ENCODE peak calls at places on chromosomes 4 and X, in ten cellular contexts. One of them, this sample, is unnamed.

GRCh38 chr4:156568479-156568878 is 403.1 kb downstream of the PDGFC start:
- DNase-seq in fibroblast of pulmonary artery: no peak
- DNase-seq in ovary: no peak
- DNase-seq in right lobe of liver: no peak
- DNase-seq in epithelial cell of esophagus: no peak
- DNase-seq in CD4-positive, alpha-beta T cell: no peak
- DNase-seq in mesothelial cell of epicardium: no peak
- DNase-seq in colonic mucosa: no peak
- DNase-seq in tibial artery: no peak
- DNase-seq in fibroblast of the aortic adventitia: no peak
- DNase-seq in this sample: no peak

GRCh38 chr4:82519072-82519471 is 42.7 kb downstream of the TMEM150C start:
- DNase-seq in CD4-positive, alpha-beta T cell: no peak
- DNase-seq in fibroblast of pulmonary artery: peak; percentile 39
- DNase-seq in ovary: no peak
- DNase-seq in mesothelial cell of epicardium: no peak
- DNase-seq in tibial artery: no peak
- DNase-seq in right lobe of liver: no peak
- DNase-seq in colonic mucosa: no peak
- DNase-seq in epithelial cell of esophagus: peak; percentile 15
- DNase-seq in fibroblast of the aortic adventitia: peak; percentile 71
- DNase-seq in this sample: no peak

GRCh38 chrX:33190016-33190415 is 21.3 kb downstream of the DMD start:
- DNase-seq in epithelial cell of esophagus: no peak
- DNase-seq in fibroblast of pulmonary artery: peak; percentile 60
- DNase-seq in mesothelial cell of epicardium: no peak
- DNase-seq in CD4-positive, alpha-beta T cell: no peak
- DNase-seq in colonic mucosa: no peak
- DNase-seq in right lobe of liver: no peak
- DNase-seq in tibial artery: no peak
- DNase-seq in fibroblast of the aortic adventitia: peak; percentile 44
- DNase-seq in ovary: no peak
- DNase-seq in this sample: no peak

GRCh38 chr4:1512738-1513660 is 106.8 kb upstream of the NKX1-1 start:
- DNase-seq in fibroblast of the aortic adventitia: no peak
- DNase-seq in fibroblast of pulmonary artery: peak; percentile 14
- DNase-seq in epithelial cell of esophagus: no peak
- DNase-seq in tibial artery: no peak
- DNase-seq in colonic mucosa: peak; percentile 28
- DNase-seq in mesothelial cell of epicardium: peak; percentile 80
- DNase-seq in right lobe of liver: peak; percentile 55
- DNase-seq in CD4-positive, alpha-beta T cell: peak; percentile 16
- DNase-seq in ovary: peak; percentile 56
- DNase-seq in this sample: no peak

GRCh38 chrX:138921031-138921430 is 209.5 kb upstream of the FGF13 start:
- DNase-seq in CD4-positive, alpha-beta T cell: no peak
- DNase-seq in fibroblast of pulmonary artery: no peak
- DNase-seq in mesothelial cell of epicardium: no peak
- DNase-seq in right lobe of liver: no peak
- DNase-seq in fibroblast of the aortic adventitia: no peak
- DNase-seq in tibial artery: no peak
- DNase-seq in epithelial cell of esophagus: no peak
- DNase-seq in colonic mucosa: no peak
- DNase-seq in ovary: no peak
- DNase-seq in this sample: no peak

GRCh38 chr4:111639876-111640275 is 505.4 kb upstream of the FAM241A start:
- DNase-seq in epithelial cell of esophagus: peak; percentile 78
- DNase-seq in fibroblast of the aortic adventitia: peak; percentile 25
- DNase-seq in tibial artery: no peak
- DNase-seq in right lobe of liver: no peak
- DNase-seq in ovary: no peak
- DNase-seq in colonic mucosa: no peak
- DNase-seq in CD4-positive, alpha-beta T cell: no peak
- DNase-seq in mesothelial cell of epicardium: no peak
- DNase-seq in fibroblast of pulmonary artery: peak; percentile 10
- DNase-seq in this sample: no peak

GRCh38 chr4:177403746-177404145 is 38.5 kb downstream of the AGA start:
- DNase-seq in mesothelial cell of epicardium: no peak
- DNase-seq in fibroblast of pulmonary artery: no peak
- DNase-seq in fibroblast of the aortic adventitia: peak; percentile 10
- DNase-seq in tibial artery: no peak
- DNase-seq in ovary: no peak
- DNase-seq in colonic mucosa: no peak
- DNase-seq in CD4-positive, alpha-beta T cell: no peak
- DNase-seq in right lobe of liver: no peak
- DNase-seq in epithelial cell of esophagus: no peak
- DNase-seq in this sample: no peak

GRCh38 chrX:1336331-1337143 is at the start of gene IL3RA:
- DNase-seq in CD4-positive, alpha-beta T cell: no peak
- DNase-seq in fibroblast of pulmonary artery: peak; percentile 29
- DNase-seq in fibroblast of the aortic adventitia: no peak
- DNase-seq in ovary: peak; percentile 44
- DNase-seq in colonic mucosa: peak; percentile 40
- DNase-seq in epithelial cell of esophagus: no peak
- DNase-seq in tibial artery: peak; percentile 73
- DNase-seq in mesothelial cell of epicardium: no peak
- DNase-seq in right lobe of liver: peak; percentile 52
- DNase-seq in this sample: no peak

GRCh38 chr4:993111-994029 is at the start of gene SLC26A1:
- DNase-seq in fibroblast of the aortic adventitia: no peak
- DNase-seq in ovary: peak; percentile 39
- DNase-seq in fibroblast of pulmonary artery: no peak
- DNase-seq in colonic mucosa: peak; percentile 68
- DNase-seq in right lobe of liver: peak; percentile 83
- DNase-seq in tibial artery: no peak
- DNase-seq in mesothelial cell of epicardium: no peak
- DNase-seq in epithelial cell of esophagus: no peak
- DNase-seq in CD4-positive, alpha-beta T cell: no peak
- DNase-seq in this sample: no peak

GRCh38 chrX:7132335-7133035 is 15.0 kb upstream of the STS start:
- DNase-seq in CD4-positive, alpha-beta T cell: no peak
- DNase-seq in mesothelial cell of epicardium: peak; percentile 62
- DNase-seq in colonic mucosa: peak; percentile 93
- DNase-seq in tibial artery: no peak
- DNase-seq in fibroblast of the aortic adventitia: peak; percentile 88
- DNase-seq in right lobe of liver: peak; percentile 48
- DNase-seq in epithelial cell of esophagus: peak; percentile 90
- DNase-seq in ovary: no peak
- DNase-seq in fibroblast of pulmonary artery: peak; percentile 72
- DNase-seq in this sample: no peak

GRCh38 chr4:66565796-66566195 is 895.5 kb upstream of the EPHA5 start:
- DNase-seq in epithelial cell of esophagus: peak; percentile 5
- DNase-seq in colonic mucosa: no peak
- DNase-seq in ovary: no peak
- DNase-seq in tibial artery: no peak
- DNase-seq in fibroblast of pulmonary artery: peak; percentile 50
- DNase-seq in mesothelial cell of epicardium: no peak
- DNase-seq in CD4-positive, alpha-beta T cell: no peak
- DNase-seq in right lobe of liver: no peak
- DNase-seq in fibroblast of the aortic adventitia: peak; percentile 83
- DNase-seq in this sample: no peak

DNA sequence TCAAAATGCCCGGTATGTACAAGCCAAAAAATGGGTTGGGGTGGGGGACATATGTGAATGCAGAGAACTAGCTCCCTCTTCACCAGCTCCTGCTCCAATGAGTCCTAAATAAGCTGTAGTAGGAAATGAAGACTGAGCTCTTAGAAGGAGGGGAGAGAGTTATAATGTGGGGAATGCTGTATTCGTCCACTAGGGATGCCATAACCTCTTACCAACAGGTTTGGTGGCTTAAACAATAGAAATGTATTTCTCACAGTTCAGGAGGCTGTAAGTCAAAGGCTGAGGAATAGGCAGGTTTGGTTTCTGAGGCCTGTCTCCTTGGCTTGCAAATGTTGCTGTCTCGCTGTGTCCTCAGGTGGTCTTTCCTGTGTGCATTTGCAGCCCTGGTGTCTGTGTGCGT is 4.4 kb upstream of the INPP4B start:
- DNase-seq in fibroblast of pulmonary artery: peak; percentile 14
- DNase-seq in epithelial cell of esophagus: peak; percentile 26
- DNase-seq in CD4-positive, alpha-beta T cell: no peak
- DNase-seq in tibial artery: no peak
- DNase-seq in ovary: no peak
- DNase-seq in mesothelial cell of epicardium: no peak
- DNase-seq in fibroblast of the aortic adventitia: peak; percentile 14
- DNase-seq in right lobe of liver: no peak
- DNase-seq in colonic mucosa: no peak
- DNase-seq in this sample: no peak
- TF ChIP-seq CTCF in fibroblast of pulmonary artery: peak; percentile 46
- TF ChIP-seq CTCF in epithelial cell of esophagus: peak; percentile 42
- TF ChIP-seq CTCF in CD4-positive, alpha-beta T cell: no peak
- TF ChIP-seq CTCF in tibial artery: peak; percentile 6
- TF ChIP-seq CTCF in ovary: no peak
- TF ChIP-seq CTCF in mesothelial cell of epicardium: no peak
- TF ChIP-seq CTCF in fibroblast of the aortic adventitia: peak; percentile 62
- TF ChIP-seq CTCF in right lobe of liver: no peak
- TF ChIP-seq CTCF in colonic mucosa: no peak
- TF ChIP-seq CTCF in this sample: peak; percentile 59

GRCh38 chr4:173281420-173282333 is 52.5 kb downstream of the HMGB2 start:
- DNase-seq in fibroblast of pulmonary artery: no peak
- DNase-seq in colonic mucosa: no peak
- DNase-seq in CD4-positive, alpha-beta T cell: no peak
- DNase-seq in tibial artery: no peak
- DNase-seq in fibroblast of the aortic adventitia: no peak
- DNase-seq in ovary: no peak
- DNase-seq in epithelial cell of esophagus: no peak
- DNase-seq in right lobe of liver: no peak
- DNase-seq in mesothelial cell of epicardium: no peak
- DNase-seq in this sample: no peak

GRCh38 chr4:173284463-173284862 is 49.7 kb downstream of the HMGB2 start:
- DNase-seq in CD4-positive, alpha-beta T cell: no peak
- DNase-seq in fibroblast of the aortic adventitia: no peak
- DNase-seq in fibroblast of pulmonary artery: no peak
- DNase-seq in colonic mucosa: no peak
- DNase-seq in epithelial cell of esophagus: no peak
- DNase-seq in right lobe of liver: no peak
- DNase-seq in tibial artery: no peak
- DNase-seq in ovary: no peak
- DNase-seq in mesothelial cell of epicardium: no peak
- DNase-seq in this sample: no peak

GRCh38 chr4:173277340-173277739 is 56.8 kb downstream of the HMGB2 start:
- DNase-seq in mesothelial cell of epicardium: no peak
- DNase-seq in fibroblast of the aortic adventitia: no peak
- DNase-seq in CD4-positive, alpha-beta T cell: no peak
- DNase-seq in colonic mucosa: no peak
- DNase-seq in tibial artery: no peak
- DNase-seq in fibroblast of pulmonary artery: no peak
- DNase-seq in epithelial cell of esophagus: no peak
- DNase-seq in right lobe of liver: no peak
- DNase-seq in ovary: no peak
- DNase-seq in this sample: no peak

GRCh38 chr4:173275150-173275549 is 59.0 kb downstream of the HMGB2 start:
- DNase-seq in tibial artery: no peak
- DNase-seq in epithelial cell of esophagus: no peak
- DNase-seq in fibroblast of pulmonary artery: no peak
- DNase-seq in CD4-positive, alpha-beta T cell: no peak
- DNase-seq in mesothelial cell of epicardium: no peak
- DNase-seq in colonic mucosa: no peak
- DNase-seq in fibroblast of the aortic adventitia: no peak
- DNase-seq in ovary: no peak
- DNase-seq in right lobe of liver: no peak
- DNase-seq in this sample: no peak

DNA sequence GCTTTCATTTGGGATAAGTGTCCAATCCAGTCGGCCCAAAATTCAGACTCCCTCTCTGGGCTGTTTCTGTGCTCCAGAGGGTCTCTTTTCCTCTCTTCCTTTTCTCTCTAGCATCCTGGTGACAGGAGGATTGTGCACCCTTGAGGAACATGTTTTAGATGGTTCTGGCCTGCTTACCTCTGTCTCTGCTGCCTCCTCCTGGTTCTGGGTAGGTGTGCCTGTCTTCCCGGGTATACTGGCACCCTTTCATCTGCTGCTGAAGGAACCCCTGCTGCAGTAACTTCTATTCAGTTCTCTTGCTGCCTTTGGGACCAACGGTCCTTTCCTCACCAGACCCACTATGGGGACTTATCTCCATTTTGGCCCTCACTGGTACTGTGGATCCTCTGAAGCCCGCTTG is 53.2 kb downstream of the HMGB2 start:
- DNase-seq in right lobe of liver: no peak
- DNase-seq in CD4-positive, alpha-beta T cell: no peak
- DNase-seq in mesothelial cell of epicardium: no peak
- DNase-seq in ovary: no peak
- DNase-seq in colonic mucosa: no peak
- DNase-seq in epithelial cell of esophagus: no peak
- DNase-seq in fibroblast of pulmonary artery: no peak
- DNase-seq in tibial artery: no peak
- DNase-seq in fibroblast of the aortic adventitia: no peak
- DNase-seq in this sample: no peak
- TF ChIP-seq CTCF in right lobe of liver: no peak
- TF ChIP-seq CTCF in CD4-positive, alpha-beta T cell: no peak
- TF ChIP-seq CTCF in mesothelial cell of epicardium: no peak
- TF ChIP-seq CTCF in ovary: no peak
- TF ChIP-seq CTCF in colonic mucosa: no peak
- TF ChIP-seq CTCF in epithelial cell of esophagus: no peak
- TF ChIP-seq CTCF in fibroblast of pulmonary artery: no peak
- TF ChIP-seq CTCF in tibial artery: no peak
- TF ChIP-seq CTCF in fibroblast of the aortic adventitia: no peak
- TF ChIP-seq CTCF in this sample: no peak

GRCh38 chr4:8838296-8838695 is 33.3 kb downstream of the HMX1 start:
- DNase-seq in fibroblast of the aortic adventitia: no peak
- DNase-seq in fibroblast of pulmonary artery: no peak
- DNase-seq in right lobe of liver: no peak
- DNase-seq in mesothelial cell of epicardium: no peak
- DNase-seq in epithelial cell of esophagus: no peak
- DNase-seq in ovary: no peak
- DNase-seq in tibial artery: no peak
- DNase-seq in colonic mucosa: no peak
- DNase-seq in CD4-positive, alpha-beta T cell: no peak
- DNase-seq in this sample: peak; percentile 20
- TF ChIP-seq CTCF in fibroblast of the aortic adventitia: no peak
- TF ChIP-seq CTCF in fibroblast of pulmonary artery: no peak
- TF ChIP-seq CTCF in right lobe of liver: no peak
- TF ChIP-seq CTCF in mesothelial cell of epicardium: no peak
- TF ChIP-seq CTCF in epithelial cell of esophagus: no peak
- TF ChIP-seq CTCF in ovary: no peak
- TF ChIP-seq CTCF in tibial artery: no peak
- TF ChIP-seq CTCF in colonic mucosa: no peak
- TF ChIP-seq CTCF in CD4-positive, alpha-beta T cell: no peak
- TF ChIP-seq CTCF in this sample: no peak

GRCh38 chr4:102631616-102632015 is 129.2 kb downstream of the MANBA start:
- DNase-seq in right lobe of liver: no peak
- DNase-seq in CD4-positive, alpha-beta T cell: no peak
- DNase-seq in epithelial cell of esophagus: no peak
- DNase-seq in fibroblast of the aortic adventitia: no peak
- DNase-seq in ovary: no peak
- DNase-seq in mesothelial cell of epicardium: no peak
- DNase-seq in tibial artery: no peak
- DNase-seq in colonic mucosa: no peak
- DNase-seq in fibroblast of pulmonary artery: no peak
- DNase-seq in this sample: no peak
- TF ChIP-seq CTCF in right lobe of liver: no peak
- TF ChIP-seq CTCF in CD4-positive, alpha-beta T cell: no peak
- TF ChIP-seq CTCF in epithelial cell of esophagus: no peak
- TF ChIP-seq CTCF in fibroblast of the aortic adventitia: no peak
- TF ChIP-seq CTCF in ovary: no peak
- TF ChIP-seq CTCF in mesothelial cell of epicardium: no peak
- TF ChIP-seq CTCF in tibial artery: no peak
- TF ChIP-seq CTCF in colonic mucosa: no peak
- TF ChIP-seq CTCF in fibroblast of pulmonary artery: no peak
- TF ChIP-seq CTCF in this sample: no peak

This sample was measured in type B pancreatic cell.